ENCODE peak calls at places on chromosomes 16 and 17, in nine cellular contexts. S is SK-N-SH, L is NB4, T is WTC11, B is HCT116, W is H1, E is endothelial cell of umbilical vein, Q is GM12878, M is HepG2. Z is an unnamed sample.

GRCh38 chr17:8103549-8103948 is 14.8 kb downstream of the ALOXE3 start:
- DNase-seq in S (no peak), L (no peak), T (no peak), B (no peak), W (no peak), E (no peak), Q (no peak), M (no peak), Z (no peak)

GRCh38 chr16:67206838-67207115 is 7.8 kb downstream of the ELMO3 start:
- DNase-seq in S (no peak), L (no peak), T (no peak), B (no peak), W (no peak), E (no peak), Q (no peak), M (no peak), Z (no peak)

GRCh38 chr17:62307196-62307595 is 73.2 kb upstream of the EFCAB3 start:
- DNase-seq in S (no peak), L (no peak), T (no peak), B (no peak), W (no peak), E (no peak), Q (no peak), M (no peak), Z (no peak)

GRCh38 chr16:75385507-75386152 is 47.7 kb downstream of the CFDP1 start:
- DNase-seq in S (peak; percentile 49), L (peak; percentile 83), T (no peak), B (peak; percentile 66), W (no peak), E (peak; percentile 88), Q (peak; percentile 33), M (peak; percentile 68), Z (peak; percentile 78)

GRCh38 chr16:15523092-15523541 is 88.7 kb downstream of the BMERB1 start:
- DNase-seq in S (no peak), L (peak; percentile 70), T (peak; percentile 18), B (peak; percentile 45), W (no peak), E (no peak), Q (no peak), M (peak; percentile 58), Z (no peak)

GRCh38 chr17:61128671-61129115 is 270.9 kb upstream of the TBX2 start:
- DNase-seq in S (no peak), L (no peak), T (no peak), B (no peak), W (no peak), E (no peak), Q (no peak), M (no peak), Z (no peak)

GRCh38 chr16:65285128-65286120 is 163.6 kb upstream of the CDH11 start:
- DNase-seq in S (no peak), L (no peak), T (no peak), B (no peak), W (no peak), E (no peak), Q (no peak), M (no peak), Z (no peak)

GRCh38 chr17:33732116-33732515 is 439.0 kb upstream of the ASIC2 start:
- DNase-seq in S (no peak), L (peak; percentile 21), T (no peak), B (no peak), W (no peak), E (peak; percentile 1), Q (no peak), M (peak; percentile 3), Z (peak; percentile 18)

GRCh38 chr16:35750157-35750689 is 2290.8 kb downstream of the TP53TG3F start:
- DNase-seq in S (no peak), L (no peak), T (no peak), B (no peak), W (no peak), E (no peak), Q (no peak), M (no peak), Z (no peak)

GRCh38 chr17:40552806-40553693 is 12.2 kb downstream of the CCR7 start:
- DNase-seq in S (no peak), L (no peak), T (peak; percentile 8), B (no peak), W (no peak), E (no peak), Q (no peak), M (no peak), Z (no peak)

DNA sequence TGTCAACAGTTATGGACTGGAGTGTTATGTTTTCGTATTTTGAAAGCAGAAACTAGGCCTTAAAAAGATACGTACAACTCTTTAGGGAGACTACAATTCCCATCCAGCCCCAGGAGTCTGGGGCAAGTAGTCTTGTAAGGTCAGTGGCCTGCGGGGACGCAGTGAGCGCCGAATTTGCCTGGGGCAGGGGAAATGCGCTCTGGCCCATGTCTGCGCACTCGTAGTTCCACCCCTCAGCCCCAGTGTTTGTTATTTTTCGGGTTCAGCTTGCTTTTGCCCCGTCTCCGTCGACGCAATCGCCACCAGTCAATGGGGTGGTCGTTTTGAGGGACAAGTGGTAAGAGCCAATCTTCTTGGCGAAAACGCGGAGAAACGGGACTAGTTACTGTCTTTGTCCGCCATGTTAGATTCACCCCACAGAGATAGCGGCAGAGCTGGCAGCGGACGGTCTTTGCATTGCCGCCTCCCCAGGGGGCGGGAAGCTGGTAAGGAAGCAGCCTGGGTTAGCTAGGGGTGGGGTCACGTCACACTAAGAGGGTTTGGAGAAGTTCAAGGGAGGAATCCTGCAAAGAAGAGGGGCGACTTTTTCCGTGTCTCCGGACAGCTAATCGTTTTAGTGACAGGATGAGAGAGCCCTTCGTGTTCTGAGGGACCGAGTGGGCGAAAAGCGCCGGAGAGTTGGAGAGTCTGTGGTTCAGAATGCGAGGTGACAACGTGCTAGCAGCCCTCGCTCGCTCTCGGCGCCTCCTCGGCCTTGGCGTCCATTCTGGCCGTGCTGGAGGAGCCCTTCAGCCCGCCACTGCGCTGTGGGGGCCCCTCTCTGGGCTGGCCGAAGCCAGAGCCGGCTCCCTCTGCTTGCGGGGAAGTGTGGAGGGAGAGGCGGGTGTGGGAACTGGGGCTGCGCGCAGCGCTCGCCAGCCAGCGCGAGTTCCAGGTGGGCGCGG is 1.1 kb upstream of the BRCA1 start:
- DNase-seq in S (peak; percentile 63), L (peak; percentile 82), T (peak; percentile 21), B (no peak), W (no peak), E (no peak), Q (no peak), M (peak; percentile 61), Z (no peak)
- TF ChIP-seq MAX in S (no peak), L (peak; percentile 21), T (no peak), B (no peak), W (no peak), E (no peak), Q (no peak), M (no peak), Z (no peak)

GRCh38 chr16:49467540-49468372 is 94.2 kb downstream of the C16orf78 start:
- DNase-seq in S (no peak), L (no peak), T (no peak), B (no peak), W (no peak), E (no peak), Q (no peak), M (no peak), Z (no peak)

GRCh38 chr16:49466881-49467280 is 93.3 kb downstream of the C16orf78 start:
- DNase-seq in S (no peak), L (no peak), T (no peak), B (no peak), W (peak; percentile 26), E (no peak), Q (no peak), M (no peak), Z (no peak)

GRCh38 chr16:49464877-49465504 is 91.4 kb downstream of the C16orf78 start:
- DNase-seq in S (peak; percentile 59), L (no peak), T (peak; percentile 61), B (no peak), W (peak; percentile 88), E (no peak), Q (no peak), M (no peak), Z (no peak)

GRCh38 chr16:49465661-49466528 is 92.3 kb downstream of the C16orf78 start:
- DNase-seq in S (no peak), L (no peak), T (no peak), B (no peak), W (peak; percentile 33), E (no peak), Q (no peak), M (no peak), Z (no peak)

DNA sequence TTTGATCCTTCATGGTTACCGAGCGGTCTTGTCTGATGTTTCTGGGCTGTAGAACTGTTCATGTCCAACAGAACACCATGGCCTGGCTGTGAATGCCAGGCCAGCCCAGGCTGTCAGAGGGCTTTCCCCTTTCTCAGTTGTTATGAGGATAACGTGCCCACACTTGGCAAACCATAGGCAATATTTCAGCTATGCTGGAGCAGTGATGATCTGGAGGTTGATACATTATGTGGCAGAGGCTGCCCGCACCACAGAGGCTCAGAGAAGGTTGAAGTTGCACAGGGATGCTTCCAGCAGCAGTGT is 92.9 kb downstream of the C16orf78 start:
- DNase-seq in S (no peak), L (no peak), T (no peak), B (no peak), W (peak; percentile 19), E (no peak), Q (no peak), M (no peak), Z (no peak)
- TF ChIP-seq MAX in S (no peak), L (no peak), T (no peak), B (no peak), W (no peak), E (no peak), Q (no peak), M (no peak), Z (no peak)

GRCh38 chr16:21610766-21611165 is 11.4 kb downstream of the METTL9 start:
- DNase-seq in S (no peak), L (no peak), T (no peak), B (no peak), W (no peak), E (no peak), Q (no peak), M (no peak), Z (no peak)

GRCh38 chr16:21611546-21612384 is 12.4 kb downstream of the METTL9 start:
- DNase-seq in S (no peak), L (no peak), T (no peak), B (no peak), W (no peak), E (no peak), Q (no peak), M (no peak), Z (no peak)

GRCh38 chr16:21611178-21611545 is 11.8 kb downstream of the METTL9 start:
- DNase-seq in S (no peak), L (peak; percentile 69), T (no peak), B (no peak), W (no peak), E (no peak), Q (no peak), M (no peak), Z (no peak)

GRCh38 chr16:21610006-21610544 is 10.7 kb downstream of the METTL9 start:
- DNase-seq in S (no peak), L (no peak), T (no peak), B (no peak), W (no peak), E (no peak), Q (no peak), M (no peak), Z (no peak)

GRCh38 chr16:21608647-21609328 is 9.4 kb downstream of the METTL9 start:
- DNase-seq in S (no peak), L (peak; percentile 94), T (no peak), B (no peak), W (no peak), E (no peak), Q (no peak), M (no peak), Z (no peak)
- TF ChIP-seq MAX in S (no peak), L (peak; percentile 98), T (no peak), B (no peak), W (no peak), E (no peak), Q (no peak), M (no peak), Z (no peak)

GRCh38 chr17:58786586-58787295 is 31.1 kb downstream of the PPM1E start:
- DNase-seq in S (peak; percentile 21), L (no peak), T (no peak), B (peak; percentile 65), W (no peak), E (peak; percentile 46), Q (no peak), M (no peak), Z (peak; percentile 8)
- TF ChIP-seq MAX in S (no peak), L (no peak), T (no peak), B (no peak), W (no peak), E (no peak), Q (no peak), M (no peak), Z (no peak)